ENCODE peak calls at places on chromosomes 1 and 21, in eight cellular contexts. Z is MCF 10A, B is HFF-Myc, Y is small intestine, W is H9, Q is AG08395, A is left ventricle myocardium inferior, D is NCI-H2029 treated with DMSO at 0.1 percent for 48 hours. C is an unnamed sample.

GRCh38 chr1:109929588-109930251 is 19.1 kb downstream of the CSF1 start:
- DNase-seq in Z (no peak), B (no peak), Y (peak; percentile 44), W (peak; percentile 17), Q (no peak), A (no peak), D (no peak), C (peak; percentile 46)

GRCh38 chr1:6414443-6414844 is 5.3 kb downstream of the HES2 start:
- DNase-seq in Z (peak; percentile 97), B (peak; percentile 55), Y (peak; percentile 62), W (peak; percentile 88), Q (peak; percentile 62), A (no peak), D (no peak), C (peak; percentile 90)

GRCh38 chr1:20322825-20323612 is 32.3 kb downstream of the VWA5B1 start:
- DNase-seq in Z (no peak), B (no peak), Y (peak; percentile 28), W (no peak), Q (no peak), A (no peak), D (no peak), C (no peak)

GRCh38 chr1:15071936-15072335 is 81.6 kb upstream of the TMEM51 start:
- DNase-seq in Z (no peak), B (no peak), Y (no peak), W (no peak), Q (no peak), A (no peak), D (no peak), C (no peak)

GRCh38 chr1:33898933-33899332 is 35.1 kb downstream of the HMGB4 start:
- DNase-seq in Z (no peak), B (no peak), Y (no peak), W (no peak), Q (no peak), A (no peak), D (no peak), C (no peak)

GRCh38 chr1:172357753-172358152 is 62.7 kb upstream of the C1orf105 start:
- DNase-seq in Z (peak; percentile 18), B (no peak), Y (no peak), W (no peak), Q (no peak), A (no peak), D (no peak), C (no peak)

GRCh38 chr1:28110555-28110954 is 22.1 kb upstream of the EYA3 start:
- DNase-seq in Z (no peak), B (no peak), Y (no peak), W (no peak), Q (no peak), A (no peak), D (no peak), C (no peak)

GRCh38 chr21:34970126-34970525 is 79.0 kb downstream of the RUNX1 start:
- DNase-seq in Z (no peak), B (no peak), Y (no peak), W (no peak), Q (no peak), A (no peak), D (no peak), C (no peak)

GRCh38 chr1:232568331-232568852 is 61.5 kb downstream of the SIPA1L2 start:
- DNase-seq in Z (no peak), B (no peak), Y (no peak), W (no peak), Q (peak; percentile 37), A (no peak), D (peak; percentile 75), C (no peak)

GRCh38 chr1:41653574-41653973 is 169.1 kb upstream of the EDN2 start:
- DNase-seq in Z (no peak), B (no peak), Y (no peak), W (no peak), Q (no peak), A (no peak), D (no peak), C (peak; percentile 29)

GRCh38 chr1:183726825-183727224 is 73.7 kb upstream of the APOBEC4 start:
- DNase-seq in Z (no peak), B (no peak), Y (no peak), W (no peak), Q (no peak), A (no peak), D (no peak), C (no peak)

GRCh38 chr1:10374442-10374860 is 24.4 kb upstream of the PGD start:
- DNase-seq in Z (no peak), B (no peak), Y (no peak), W (no peak), Q (no peak), A (no peak), D (no peak), C (no peak)

C was measured in endodermal cell.